ENCODE peak calls at places on chromosomes 4 and X, in nine cellular contexts. N is lower lobe of right lung; Y is caudate nucleus; R is hepatocyte; B is CD4-positive, alpha-beta T cell; G is mammary epithelial cell; J is esophagus muscularis mucosa; P is A549; D is upper lobe of left lung. H is an unnamed sample.

GRCh38 chr4:77800483-77801259 is 18.5 kb downstream of the CNOT6L start:
- DNase-seq in N (no peak), Y (no peak), R (no peak), B (no peak), G (peak; percentile 0), J (no peak), P (no peak), D (no peak), H (no peak)

GRCh38 chr4:4457803-4458550 is 71.1 kb downstream of the NSG1 start:
- DNase-seq in N (no peak), Y (no peak), R (no peak), B (no peak), G (no peak), J (no peak), P (no peak), D (no peak), H (no peak)

GRCh38 chr4:140255467-140255866 is 101.5 kb upstream of the MAML3 start:
- DNase-seq in N (no peak), Y (no peak), R (no peak), B (no peak), G (no peak), J (no peak), P (no peak), D (no peak), H (no peak)

GRCh38 chr4:37794046-37794445 is 32.4 kb upstream of the PGM2 start:
- DNase-seq in N (no peak), Y (no peak), R (peak; percentile 6), B (no peak), G (no peak), J (no peak), P (no peak), D (no peak), H (no peak)

GRCh38 chr4:114396808-114397207 is 201.8 kb upstream of the UGT8 start:
- DNase-seq in N (no peak), Y (no peak), R (no peak), B (no peak), G (peak; percentile 48), J (no peak), P (no peak), D (no peak), H (no peak)

GRCh38 chrX:152641256-152641875 is 3.7 kb downstream of the GABRQ start:
- DNase-seq in N (no peak), Y (no peak), R (no peak), B (no peak), G (no peak), J (peak; percentile 57), P (no peak), D (no peak), H (no peak)

GRCh38 chr4:170868191-170868590 is 778.4 kb upstream of the AADAT start:
- DNase-seq in N (no peak), Y (no peak), R (no peak), B (no peak), G (peak; percentile 78), J (no peak), P (no peak), D (no peak), H (no peak)

GRCh38 chrX:47228550-47229270 is 4.1 kb upstream of the USP11 start:
- DNase-seq in N (no peak), Y (no peak), R (no peak), B (no peak), G (no peak), J (no peak), P (no peak), D (peak; percentile 14), H (no peak)

GRCh38 chr4:8316911-8317351 is 47.4 kb downstream of the HTRA3 start:
- DNase-seq in N (no peak), Y (no peak), R (no peak), B (no peak), G (no peak), J (no peak), P (no peak), D (no peak), H (peak; percentile 3)

GRCh38 chr4:83074086-83074704 is 39.2 kb downstream of the COPS4 start:
- DNase-seq in N (no peak), Y (no peak), R (peak; percentile 74), B (no peak), G (peak; percentile 61), J (no peak), P (peak; percentile 32), D (no peak), H (no peak)

GRCh38 chrX:40146471-40147398 is 49.0 kb upstream of the BCOR start:
- DNase-seq in N (peak; percentile 65), Y (no peak), R (peak; percentile 75), B (no peak), G (no peak), J (no peak), P (no peak), D (peak; percentile 50), H (no peak)

GRCh38 chrX:151899622-151900021 is 13.1 kb upstream of the MAGEA4 start:
- DNase-seq in N (no peak), Y (no peak), R (no peak), B (no peak), G (no peak), J (no peak), P (no peak), D (no peak), H (no peak)

GRCh38 chr4:156962551-156962974 is 9.0 kb downstream of the PDGFC start:
- DNase-seq in N (no peak), Y (no peak), R (peak; percentile 40), B (no peak), G (no peak), J (no peak), P (no peak), D (peak; percentile 25), H (peak; percentile 9)

GRCh38 chrX:44155126-44155525 is 181.9 kb upstream of the NDP start:
- DNase-seq in N (no peak), Y (no peak), R (no peak), B (no peak), G (no peak), J (no peak), P (no peak), D (no peak), H (no peak)

GRCh38 chr4:43316813-43317212 is 424.3 kb downstream of the GRXCR1 start:
- DNase-seq in N (no peak), Y (no peak), R (no peak), B (no peak), G (peak; percentile 74), J (no peak), P (no peak), D (no peak), H (no peak)

GRCh38 chrX:37910186-37910585 is 62.8 kb upstream of the DYNLT3 start:
- DNase-seq in N (no peak), Y (no peak), R (no peak), B (no peak), G (no peak), J (no peak), P (no peak), D (no peak), H (no peak)

GRCh38 chrX:11435568-11435967 is 142.4 kb downstream of the AMELX start:
- DNase-seq in N (no peak), Y (no peak), R (no peak), B (no peak), G (no peak), J (no peak), P (no peak), D (no peak), H (no peak)

GRCh38 chr4:140569307-140569638 is 512 bp upstream of the UCP1 start:
- DNase-seq in N (no peak), Y (no peak), R (no peak), B (no peak), G (no peak), J (no peak), P (no peak), D (no peak), H (no peak)

DNA sequence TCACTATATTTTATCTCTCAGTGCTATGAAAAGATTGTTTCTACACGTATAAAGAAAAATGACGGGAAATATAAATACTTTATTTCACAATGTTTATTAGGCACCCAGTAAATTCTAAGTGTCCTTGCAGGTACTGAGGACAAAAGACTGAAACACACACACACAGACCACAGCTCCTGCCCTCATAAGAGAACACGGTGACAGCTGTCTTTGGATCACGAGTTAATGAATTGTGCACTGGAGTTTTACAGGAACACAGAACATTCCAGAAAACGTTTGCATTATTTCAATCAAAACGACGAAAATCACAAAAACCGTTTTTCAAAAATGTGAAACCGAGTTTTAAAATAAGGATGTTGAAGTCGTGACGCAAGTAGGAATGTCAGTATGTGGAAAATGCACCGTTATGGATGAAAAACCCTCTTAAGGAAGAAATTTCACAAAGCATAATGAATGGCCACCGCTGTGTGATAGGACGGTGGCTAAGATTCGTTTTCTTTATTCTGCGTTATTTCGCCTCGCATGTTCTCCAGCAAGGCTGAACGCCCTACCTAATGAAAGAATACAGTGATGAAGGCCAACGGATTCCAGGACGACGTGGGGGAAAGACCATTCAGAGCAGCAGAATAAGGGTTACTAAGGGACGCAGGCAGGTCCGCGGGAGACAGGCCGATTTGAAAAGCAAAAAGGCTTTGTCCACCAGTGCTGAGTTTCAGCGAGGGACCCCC is 24.2 kb downstream of the FAM156A start:
- DNase-seq in N (no peak), Y (no peak), R (no peak), B (no peak), G (no peak), J (no peak), P (no peak), D (no peak), H (no peak)
- H3K27ac ChIP-seq in N (peak overlapping the region; percentile 95), Y (peak overlapping the region; percentile 100), R (peak overlapping the region; percentile 98), B (peak overlapping the region; percentile 86), G (peak overlapping the region; percentile 81), J (peak overlapping the region; percentile 91), P (peak overlapping the region; percentile 94), D (peak overlapping the region; percentile 97), H (peak overlapping the region; percentile 96)

GRCh38 chr4:53479731-53480525 is 102.5 kb downstream of the FIP1L1 start:
- DNase-seq in N (no peak), Y (no peak), R (no peak), B (no peak), G (peak; percentile 63), J (no peak), P (no peak), D (no peak), H (no peak)
- H3K27ac ChIP-seq in N (no peak overlapping the region), Y (no peak overlapping the region), R (no peak overlapping the region), B (no peak overlapping the region), G (peak overlapping the region; percentile 89), J (no peak overlapping the region), P (no peak overlapping the region), D (no peak overlapping the region), H (no peak overlapping the region)

GRCh38 chr4:131044368-131044767 is 1948.4 kb downstream of the C4orf33 start:
- DNase-seq in N (no peak), Y (no peak), R (no peak), B (no peak), G (no peak), J (no peak), P (no peak), D (no peak), H (no peak)
- H3K27ac ChIP-seq in N (no peak overlapping the region), Y (no peak overlapping the region), R (no peak overlapping the region), B (no peak overlapping the region), G (no peak overlapping the region), J (no peak overlapping the region), P (no peak overlapping the region), D (no peak overlapping the region), H (no peak overlapping the region)

DNA sequence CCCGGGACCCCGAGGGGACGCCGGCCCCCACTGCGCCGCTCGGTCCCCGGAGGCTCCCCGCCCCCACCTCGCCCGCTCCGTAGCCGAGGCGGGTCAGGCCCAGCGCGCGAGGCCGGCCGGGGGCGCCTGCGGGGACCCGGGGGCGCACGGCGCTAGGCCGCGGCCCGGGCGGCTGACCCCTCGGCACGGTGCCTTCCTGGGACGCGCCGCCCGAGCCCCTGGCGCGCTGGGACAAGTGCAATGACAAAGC is 1.2 kb downstream of the IRF2 start:
- DNase-seq in N (no peak), Y (no peak), R (no peak), B (no peak), G (no peak), J (no peak), P (no peak), D (no peak), H (no peak)
- H3K27ac ChIP-seq in N (peak overlapping the region; percentile 99), Y (peak overlapping the region; percentile 67), R (peak overlapping the region; percentile 95), B (no peak overlapping the region), G (peak overlapping the region; percentile 96), J (peak overlapping the region; percentile 94), P (peak overlapping the region; percentile 96), D (peak overlapping the region; percentile 99), H (peak overlapping the region; percentile 96)